ENCODE peak calls at places on chromosomes 5 and 9, in ten cellular contexts. One of them, this sample, is unnamed.

GRCh38 chr5:80466669-80467485 is 21.0 kb upstream of the FAM151B start:
- DNase-seq in stomach: no peak
- DNase-seq in breast epithelium: no peak
- DNase-seq in body of pancreas: no peak
- DNase-seq in transverse colon: no peak
- DNase-seq in HCT116: no peak
- DNase-seq in spleen: no peak
- DNase-seq in testis: no peak
- DNase-seq in lower leg skin: no peak
- DNase-seq in esophagus squamous epithelium: no peak
- DNase-seq in this sample: no peak

GRCh38 chr9:137461663-137462395 is 2.7 kb upstream of the NSMF start:
- DNase-seq in testis: peak
- DNase-seq in HCT116: peak
- DNase-seq in body of pancreas: peak
- DNase-seq in transverse colon: peak
- DNase-seq in spleen: peak
- DNase-seq in breast epithelium: no peak
- DNase-seq in lower leg skin: peak
- DNase-seq in stomach: peak
- DNase-seq in esophagus squamous epithelium: no peak
- DNase-seq in this sample: no peak

GRCh38 chr5:78269088-78269703 is 25.3 kb downstream of the AP3B1 start:
- DNase-seq in testis: no peak
- DNase-seq in stomach: no peak
- DNase-seq in esophagus squamous epithelium: no peak
- DNase-seq in spleen: no peak
- DNase-seq in body of pancreas: no peak
- DNase-seq in transverse colon: no peak
- DNase-seq in breast epithelium: no peak
- DNase-seq in lower leg skin: no peak
- DNase-seq in HCT116: no peak
- DNase-seq in this sample: no peak

GRCh38 chr5:96781031-96781733 is 26.6 kb downstream of the ERAP1 start:
- DNase-seq in lower leg skin: no peak
- DNase-seq in spleen: no peak
- DNase-seq in testis: no peak
- DNase-seq in stomach: no peak
- DNase-seq in transverse colon: no peak
- DNase-seq in breast epithelium: no peak
- DNase-seq in HCT116: peak
- DNase-seq in esophagus squamous epithelium: no peak
- DNase-seq in body of pancreas: no peak
- DNase-seq in this sample: no peak

GRCh38 chr5:131460867-131461572 is 174.0 kb downstream of the RAPGEF6 start:
- DNase-seq in spleen: no peak
- DNase-seq in lower leg skin: no peak
- DNase-seq in testis: no peak
- DNase-seq in esophagus squamous epithelium: no peak
- DNase-seq in body of pancreas: no peak
- DNase-seq in HCT116: no peak
- DNase-seq in transverse colon: no peak
- DNase-seq in breast epithelium: no peak
- DNase-seq in stomach: no peak
- DNase-seq in this sample: no peak

GRCh38 chr9:115551396-115551795 is 433.4 kb upstream of the TNC start:
- DNase-seq in lower leg skin: no peak
- DNase-seq in testis: no peak
- DNase-seq in breast epithelium: no peak
- DNase-seq in spleen: no peak
- DNase-seq in stomach: no peak
- DNase-seq in transverse colon: no peak
- DNase-seq in esophagus squamous epithelium: no peak
- DNase-seq in body of pancreas: no peak
- DNase-seq in HCT116: no peak
- DNase-seq in this sample: no peak

GRCh38 chr5:36655171-36655570 is 48.8 kb downstream of the SLC1A3 start:
- DNase-seq in lower leg skin: no peak
- DNase-seq in esophagus squamous epithelium: no peak
- DNase-seq in body of pancreas: peak
- DNase-seq in transverse colon: no peak
- DNase-seq in breast epithelium: no peak
- DNase-seq in spleen: no peak
- DNase-seq in HCT116: no peak
- DNase-seq in stomach: no peak
- DNase-seq in testis: peak
- DNase-seq in this sample: no peak

GRCh38 chr9:109297899-109298298 is 23.0 kb downstream of the EPB41L4B start:
- DNase-seq in stomach: no peak
- DNase-seq in spleen: no peak
- DNase-seq in transverse colon: no peak
- DNase-seq in HCT116: no peak
- DNase-seq in esophagus squamous epithelium: no peak
- DNase-seq in testis: no peak
- DNase-seq in breast epithelium: no peak
- DNase-seq in lower leg skin: no peak
- DNase-seq in body of pancreas: no peak
- DNase-seq in this sample: peak

GRCh38 chr9:13447551-13448422 is 168.3 kb upstream of the MPDZ start:
- DNase-seq in spleen: no peak
- DNase-seq in HCT116: no peak
- DNase-seq in testis: no peak
- DNase-seq in transverse colon: no peak
- DNase-seq in stomach: no peak
- DNase-seq in lower leg skin: no peak
- DNase-seq in esophagus squamous epithelium: no peak
- DNase-seq in body of pancreas: no peak
- DNase-seq in breast epithelium: no peak
- DNase-seq in this sample: no peak

DNA sequence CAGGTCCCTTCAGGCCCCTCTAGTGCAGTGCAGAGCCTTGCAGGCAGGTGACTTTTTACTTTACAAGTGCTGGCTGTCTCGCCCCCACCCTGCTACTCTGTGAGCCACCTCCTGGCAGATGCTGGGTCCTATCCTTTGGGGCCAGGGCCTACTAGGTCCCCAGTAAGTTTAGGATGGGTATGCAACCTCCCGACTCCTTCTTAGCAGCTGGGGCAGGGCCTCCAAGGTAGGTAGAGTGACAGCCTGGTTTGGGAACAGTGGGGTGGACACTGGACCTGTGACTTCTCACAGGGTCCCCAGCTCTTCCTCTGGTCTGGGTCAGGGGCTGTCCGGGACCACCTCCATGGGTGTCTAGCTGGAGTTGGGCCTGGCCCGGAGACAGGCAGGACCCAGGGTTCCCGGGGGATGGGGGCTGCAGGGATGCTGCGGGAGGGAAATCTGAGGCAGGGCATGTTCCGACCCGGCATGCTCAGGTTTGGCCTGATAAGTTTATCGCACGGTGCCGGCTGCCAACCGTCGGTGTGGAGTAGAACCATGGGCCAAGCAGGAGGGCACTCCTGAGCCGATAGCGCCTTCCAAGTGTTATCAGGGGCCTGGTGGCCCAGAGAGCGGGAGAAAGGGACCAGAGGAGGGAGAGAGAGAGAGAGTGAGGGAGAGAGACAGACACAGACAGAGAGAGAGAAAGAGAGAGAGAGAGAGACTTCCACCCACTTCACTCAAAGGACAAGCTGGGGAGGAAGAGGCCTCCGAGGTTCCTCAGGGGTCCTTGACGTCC is 20.6 kb downstream of the GFI1B start:
- DNase-seq in HCT116: no peak
- DNase-seq in lower leg skin: no peak
- DNase-seq in testis: no peak
- DNase-seq in esophagus squamous epithelium: no peak
- DNase-seq in stomach: no peak
- DNase-seq in breast epithelium: no peak
- DNase-seq in spleen: peak
- DNase-seq in transverse colon: no peak
- DNase-seq in body of pancreas: no peak
- DNase-seq in this sample: no peak
- TF ChIP-seq POLR2A in HCT116: no peak
- TF ChIP-seq POLR2A in lower leg skin: no peak
- TF ChIP-seq POLR2A in testis: no peak
- TF ChIP-seq POLR2A in esophagus squamous epithelium: no peak
- TF ChIP-seq POLR2A in stomach: no peak
- TF ChIP-seq POLR2A in breast epithelium: no peak
- TF ChIP-seq POLR2A in spleen: no peak
- TF ChIP-seq POLR2A in transverse colon: no peak
- TF ChIP-seq POLR2A in body of pancreas: no peak
- TF ChIP-seq POLR2A in this sample: no peak

GRCh38 chr9:92668746-92669526 is 995 bp downstream of the IPPK start:
- DNase-seq in spleen: peak
- DNase-seq in transverse colon: peak
- DNase-seq in stomach: no peak
- DNase-seq in lower leg skin: peak
- DNase-seq in body of pancreas: peak
- DNase-seq in testis: peak
- DNase-seq in breast epithelium: peak
- DNase-seq in HCT116: no peak
- DNase-seq in esophagus squamous epithelium: no peak
- DNase-seq in this sample: peak
- TF ChIP-seq POLR2A in spleen: no peak
- TF ChIP-seq POLR2A in transverse colon: no peak
- TF ChIP-seq POLR2A in stomach: no peak
- TF ChIP-seq POLR2A in lower leg skin: no peak
- TF ChIP-seq POLR2A in body of pancreas: no peak
- TF ChIP-seq POLR2A in testis: no peak
- TF ChIP-seq POLR2A in breast epithelium: no peak
- TF ChIP-seq POLR2A in HCT116: no peak
- TF ChIP-seq POLR2A in esophagus squamous epithelium: no peak
- TF ChIP-seq POLR2A in this sample: no peak

GRCh38 chr9:77647659-77648457 is at the start of gene GNA14:
- DNase-seq in HCT116: no peak
- DNase-seq in body of pancreas: no peak
- DNase-seq in breast epithelium: no peak
- DNase-seq in transverse colon: peak
- DNase-seq in stomach: no peak
- DNase-seq in lower leg skin: peak
- DNase-seq in testis: peak
- DNase-seq in esophagus squamous epithelium: no peak
- DNase-seq in spleen: peak
- DNase-seq in this sample: no peak
- TF ChIP-seq POLR2A in HCT116: no peak
- TF ChIP-seq POLR2A in body of pancreas: no peak
- TF ChIP-seq POLR2A in breast epithelium: no peak
- TF ChIP-seq POLR2A in transverse colon: no peak
- TF ChIP-seq POLR2A in stomach: no peak
- TF ChIP-seq POLR2A in lower leg skin: no peak
- TF ChIP-seq POLR2A in testis: no peak
- TF ChIP-seq POLR2A in esophagus squamous epithelium: no peak
- TF ChIP-seq POLR2A in spleen: no peak
- TF ChIP-seq POLR2A in this sample: no peak

DNA sequence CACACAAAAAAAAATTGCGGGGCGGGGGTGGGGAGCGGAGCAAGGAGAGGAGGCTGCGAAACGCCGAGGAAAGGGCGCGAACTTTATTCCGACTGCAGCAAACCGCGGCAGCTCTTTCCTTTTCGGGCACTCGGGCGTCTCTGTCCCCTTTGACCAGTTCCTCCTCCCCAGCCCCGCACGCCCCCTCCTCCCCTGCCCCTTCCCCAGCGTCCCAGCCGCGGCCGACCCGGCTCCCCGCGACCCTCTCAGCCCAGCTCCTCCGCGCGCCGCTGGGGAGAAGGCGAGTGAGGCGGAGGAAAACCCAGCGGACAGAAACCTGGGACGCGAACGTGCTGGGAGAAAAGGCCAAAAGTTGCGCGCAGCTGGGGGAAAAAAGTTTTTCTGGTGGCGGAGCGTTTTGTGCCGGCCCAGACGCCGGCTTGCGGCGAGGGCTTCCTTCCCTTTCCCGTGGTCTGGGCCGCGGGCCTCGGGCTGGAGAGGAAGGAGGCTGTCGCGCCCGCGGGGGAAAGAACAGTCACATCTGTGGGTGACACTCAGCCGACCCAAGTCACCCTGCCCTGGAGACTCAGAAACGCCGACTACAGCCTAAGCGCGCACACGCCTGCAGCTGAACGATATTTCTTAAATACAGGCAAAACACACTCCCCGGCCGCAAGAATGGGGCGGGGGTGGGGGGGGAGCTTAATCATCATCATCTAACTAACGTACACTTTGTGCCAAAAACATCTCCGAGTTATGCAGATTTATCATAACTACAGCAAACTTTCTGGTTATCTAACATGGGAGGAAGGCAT is 1.1 kb upstream of the BNC2 start:
- DNase-seq in breast epithelium: no peak
- DNase-seq in spleen: peak
- DNase-seq in body of pancreas: peak
- DNase-seq in testis: peak
- DNase-seq in HCT116: no peak
- DNase-seq in esophagus squamous epithelium: no peak
- DNase-seq in stomach: peak
- DNase-seq in lower leg skin: peak
- DNase-seq in transverse colon: peak
- DNase-seq in this sample: peak
- TF ChIP-seq POLR2A in breast epithelium: no peak
- TF ChIP-seq POLR2A in spleen: no peak
- TF ChIP-seq POLR2A in body of pancreas: peak
- TF ChIP-seq POLR2A in testis: no peak
- TF ChIP-seq POLR2A in HCT116: no peak
- TF ChIP-seq POLR2A in esophagus squamous epithelium: peak
- TF ChIP-seq POLR2A in stomach: no peak
- TF ChIP-seq POLR2A in lower leg skin: no peak
- TF ChIP-seq POLR2A in transverse colon: no peak
- TF ChIP-seq POLR2A in this sample: no peak

DNA sequence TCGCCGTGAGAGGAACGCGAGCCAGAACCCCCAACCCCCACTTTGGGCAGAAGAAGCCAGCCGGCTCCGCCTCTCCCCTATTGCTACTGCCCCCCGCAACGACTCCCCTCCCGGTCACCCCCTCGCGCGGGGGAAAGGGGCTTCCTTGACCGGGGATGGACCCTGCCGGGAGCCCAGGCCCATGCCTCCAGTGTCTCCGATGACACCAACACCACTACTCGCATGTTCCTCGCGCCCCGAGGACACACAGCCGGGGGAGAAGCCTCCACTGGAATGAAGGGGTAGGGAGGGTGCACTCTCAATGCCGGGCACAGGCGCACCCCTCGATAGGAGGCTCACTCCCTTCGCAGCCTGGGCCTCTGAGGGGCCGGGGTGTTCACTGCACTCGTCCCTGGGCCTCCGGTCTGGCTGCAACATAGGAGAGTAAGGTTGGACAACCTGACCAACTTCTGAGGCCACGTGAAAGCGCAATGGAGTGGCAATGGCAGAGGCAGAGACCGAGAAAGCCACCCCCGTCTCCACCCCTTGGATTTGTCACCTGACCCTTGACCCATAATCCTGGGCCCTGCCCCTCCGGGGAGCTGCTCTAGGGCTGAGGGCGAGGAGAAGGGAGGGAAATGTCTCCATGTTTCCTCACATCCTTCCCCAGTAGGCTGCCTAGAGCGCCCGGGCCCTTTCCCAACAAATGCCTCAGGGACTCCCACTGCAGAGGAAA is 1.0 kb upstream of the CNTFR start:
- DNase-seq in HCT116: no peak
- DNase-seq in stomach: no peak
- DNase-seq in transverse colon: peak
- DNase-seq in body of pancreas: no peak
- DNase-seq in breast epithelium: no peak
- DNase-seq in spleen: peak
- DNase-seq in esophagus squamous epithelium: no peak
- DNase-seq in testis: no peak
- DNase-seq in lower leg skin: peak
- DNase-seq in this sample: no peak
- TF ChIP-seq POLR2A in HCT116: no peak
- TF ChIP-seq POLR2A in stomach: no peak
- TF ChIP-seq POLR2A in transverse colon: no peak
- TF ChIP-seq POLR2A in body of pancreas: no peak
- TF ChIP-seq POLR2A in breast epithelium: no peak
- TF ChIP-seq POLR2A in spleen: no peak
- TF ChIP-seq POLR2A in esophagus squamous epithelium: no peak
- TF ChIP-seq POLR2A in testis: no peak
- TF ChIP-seq POLR2A in lower leg skin: no peak
- TF ChIP-seq POLR2A in this sample: no peak